ENCODE peak calls at places on chromosomes 4 and X, in six cellular contexts. S is H9, I is neuronal stem cell, Y is mesenchymal stem cell, X is IMR-90, V is H1. Q is an unnamed sample.

GRCh38 chrX:24158881-24159280 is 9.4 kb downstream of the ZFX start:
- DNase-seq in S (no peak), I (no peak), Y (no peak), X (no peak), V (no peak), Q (no peak)

GRCh38 chrX:154332561-154332960 is 37.0 kb downstream of the TKTL1 start:
- DNase-seq in S (no peak), I (no peak), Y (no peak), X (no peak), V (no peak), Q (no peak)

GRCh38 chr4:121252224-121252806 is 88.2 kb upstream of the TNIP3 start:
- DNase-seq in S (peak), I (peak), Y (peak), X (peak), V (peak), Q (peak)

GRCh38 chr4:119297795-119298194 is 24.1 kb downstream of the FABP2 start:
- DNase-seq in S (no peak), I (no peak), Y (no peak), X (no peak), V (no peak), Q (no peak)

GRCh38 chrX:55169782-55170181 is 50.4 kb upstream of the PAGE5 start:
- DNase-seq in S (no peak), I (no peak), Y (no peak), X (no peak), V (no peak), Q (no peak)

GRCh38 chr4:55545133-55545532 is 1.6 kb downstream of the CLOCK start:
- DNase-seq in S (no peak), I (no peak), Y (peak), X (peak), V (no peak), Q (no peak)

GRCh38 chrX:115642895-115643530 is 82.0 kb downstream of the PLS3 start:
- DNase-seq in S (no peak), I (peak), Y (peak), X (peak), V (no peak), Q (peak)

GRCh38 chr4:158840131-158840530 is 71.3 kb downstream of the FNIP2 start:
- DNase-seq in S (no peak), I (no peak), Y (no peak), X (no peak), V (no peak), Q (no peak)

GRCh38 chrX:154775611-154776349 is 13.1 kb downstream of the DKC1 start:
- DNase-seq in S (no peak), I (no peak), Y (no peak), X (peak), V (no peak), Q (no peak)

GRCh38 chrX:153972368-153973126 is at the start of gene TMEM187:
- DNase-seq in S (peak), I (peak), Y (peak), X (peak), V (no peak), Q (peak)

GRCh38 chrX:115894087-115894486 is 276.5 kb upstream of the AGTR2 start:
- DNase-seq in S (peak), I (no peak), Y (no peak), X (peak), V (no peak), Q (no peak)

GRCh38 chr4:35125995-35126712 is 1118.2 kb downstream of the ARAP2 start:
- DNase-seq in S (no peak), I (no peak), Y (no peak), X (no peak), V (no peak), Q (peak)

GRCh38 chrX:22276781-22277180 is 4.1 kb downstream of the CBLL2 start:
- DNase-seq in S (no peak), I (no peak), Y (no peak), X (peak), V (no peak), Q (peak)

GRCh38 chrX:43958529-43958928 is 14.7 kb downstream of the NDP start:
- DNase-seq in S (peak), I (peak), Y (peak), X (peak), V (no peak), Q (peak)

GRCh38 chr4:25797136-25797535 is 65.7 kb downstream of the SEL1L3 start:
- DNase-seq in S (peak), I (no peak), Y (no peak), X (no peak), V (no peak), Q (no peak)

GRCh38 chr4:25795566-25796454 is 67.0 kb downstream of the SEL1L3 start:
- DNase-seq in S (peak), I (peak), Y (peak), X (peak), V (peak), Q (peak)

GRCh38 chr4:25792843-25793242 is 69.9 kb downstream of the SEL1L3 start:
- DNase-seq in S (no peak), I (no peak), Y (no peak), X (no peak), V (no peak), Q (no peak)

GRCh38 chr4:25792200-25792791 is 70.5 kb downstream of the SEL1L3 start:
- DNase-seq in S (peak), I (no peak), Y (no peak), X (no peak), V (no peak), Q (peak)

DNA sequence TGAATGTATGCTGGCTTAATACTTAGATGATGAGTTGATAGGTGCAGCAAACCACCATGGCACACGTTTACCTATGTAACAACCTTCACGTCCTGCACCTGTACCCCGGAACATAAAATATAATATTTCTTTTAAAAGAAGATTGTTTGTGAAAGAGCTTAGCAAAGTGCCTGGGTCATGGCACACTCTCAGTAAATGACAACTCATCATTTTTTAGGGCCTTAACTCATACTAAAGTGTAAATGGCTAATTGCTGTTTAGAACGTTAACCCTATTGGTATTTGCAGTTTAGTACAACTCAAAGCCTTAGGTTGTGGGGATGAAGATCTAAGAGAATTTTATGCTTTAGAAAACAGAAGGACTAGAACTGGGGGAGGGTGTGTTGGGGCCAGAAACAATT is 67.7 kb downstream of the SEL1L3 start:
- DNase-seq in S (no peak), I (no peak), Y (no peak), X (no peak), V (no peak), Q (no peak)
- H2AFZ ChIP-seq in S (no peak), I (peak), Y (no peak), X (peak), V (no peak), Q (no peak)

GRCh38 chr4:111066887-111067286 is 444.0 kb upstream of the PITX2 start:
- DNase-seq in S (no peak), I (no peak), Y (peak), X (peak), V (no peak), Q (no peak)
- H3K27ac ChIP-seq in S (no peak), I (no peak), Y (peak), X (no peak), V (no peak), Q (no peak)

GRCh38 chrX:119488749-119489148 is 20.5 kb downstream of the SLC25A5 start:
- DNase-seq in S (no peak), I (no peak), Y (peak), X (peak), V (no peak), Q (peak)

GRCh38 chrX:119492463-119492862 is 24.2 kb downstream of the SLC25A5 start:
- DNase-seq in S (no peak), I (no peak), Y (no peak), X (no peak), V (no peak), Q (no peak)

GRCh38 chrX:119486745-119487144 is 18.5 kb downstream of the SLC25A5 start:
- DNase-seq in S (no peak), I (no peak), Y (no peak), X (no peak), V (no peak), Q (no peak)

DNA sequence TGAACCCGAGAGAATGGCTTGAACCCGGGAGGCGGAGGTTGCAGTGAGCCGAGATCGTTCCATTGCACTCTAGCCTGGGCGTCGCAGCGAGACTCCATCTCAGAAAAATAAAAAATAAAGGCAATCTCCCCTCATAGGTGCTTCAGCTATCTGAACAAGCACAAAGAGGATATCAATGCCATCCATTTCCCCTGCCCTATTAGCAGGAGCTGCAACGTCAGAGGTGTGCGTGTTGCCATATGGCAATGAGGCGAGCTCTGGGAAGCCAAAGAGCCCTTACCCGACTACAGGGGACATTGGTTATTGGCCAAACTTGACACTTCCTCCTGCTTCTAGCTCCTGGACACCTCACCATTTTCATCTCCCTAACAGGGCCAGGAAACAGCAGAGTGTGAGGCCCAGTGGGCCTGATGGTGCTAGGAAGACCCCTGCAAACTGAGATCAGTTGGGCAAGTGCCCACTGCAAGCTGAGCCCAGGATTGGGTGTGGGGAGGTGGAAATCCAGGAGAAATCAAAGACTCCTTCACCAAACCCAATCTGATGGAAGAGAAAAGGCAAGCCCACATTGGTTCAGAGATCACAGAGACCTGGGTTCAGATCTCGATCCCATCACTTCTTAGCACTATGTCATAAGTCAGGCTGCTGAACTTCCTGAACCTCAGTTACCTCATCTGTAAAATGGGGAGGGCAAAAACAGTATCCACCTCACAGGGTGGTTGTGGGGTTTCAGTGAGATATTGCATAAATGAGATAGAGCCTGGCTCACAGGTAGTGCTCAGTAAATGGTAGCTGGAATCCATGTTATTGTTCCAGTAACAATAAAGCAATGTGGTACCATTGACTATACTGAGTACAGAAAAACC is 21.2 kb downstream of the SLC25A5 start:
- DNase-seq in S (no peak), I (no peak), Y (no peak), X (no peak), V (no peak), Q (no peak)
- H4K91ac ChIP-seq in S (no peak), I (no peak), Y (no peak), X (no peak), V (no peak), Q (no peak)

GRCh38 chr4:123840232-123840631 is 443.6 kb downstream of the SPRY1 start:
- DNase-seq in S (no peak), I (no peak), Y (no peak), X (no peak), V (no peak), Q (no peak)

GRCh38 chr4:123838426-123838825 is 441.8 kb downstream of the SPRY1 start:
- DNase-seq in S (no peak), I (no peak), Y (no peak), X (no peak), V (no peak), Q (no peak)

GRCh38 chr4:123833156-123833555 is 436.6 kb downstream of the SPRY1 start:
- DNase-seq in S (no peak), I (no peak), Y (no peak), X (peak), V (no peak), Q (peak)

GRCh38 chr4:123835852-123836251 is 439.3 kb downstream of the SPRY1 start:
- DNase-seq in S (no peak), I (no peak), Y (no peak), X (no peak), V (no peak), Q (no peak)

GRCh38 chr4:123836919-123837605 is 440.5 kb downstream of the SPRY1 start:
- DNase-seq in S (no peak), I (no peak), Y (no peak), X (peak), V (no peak), Q (no peak)
- H2AFZ ChIP-seq in S (peak), I (peak), Y (no peak), X (peak), V (peak), Q (no peak)

GRCh38 chrX:70013483-70014222 is 36.1 kb downstream of the AWAT2 start:
- DNase-seq in S (no peak), I (no peak), Y (no peak), X (no peak), V (no peak), Q (no peak)
- H3K27ac ChIP-seq in S (no peak), I (no peak), Y (no peak), X (no peak), V (no peak), Q (no peak)

DNA sequence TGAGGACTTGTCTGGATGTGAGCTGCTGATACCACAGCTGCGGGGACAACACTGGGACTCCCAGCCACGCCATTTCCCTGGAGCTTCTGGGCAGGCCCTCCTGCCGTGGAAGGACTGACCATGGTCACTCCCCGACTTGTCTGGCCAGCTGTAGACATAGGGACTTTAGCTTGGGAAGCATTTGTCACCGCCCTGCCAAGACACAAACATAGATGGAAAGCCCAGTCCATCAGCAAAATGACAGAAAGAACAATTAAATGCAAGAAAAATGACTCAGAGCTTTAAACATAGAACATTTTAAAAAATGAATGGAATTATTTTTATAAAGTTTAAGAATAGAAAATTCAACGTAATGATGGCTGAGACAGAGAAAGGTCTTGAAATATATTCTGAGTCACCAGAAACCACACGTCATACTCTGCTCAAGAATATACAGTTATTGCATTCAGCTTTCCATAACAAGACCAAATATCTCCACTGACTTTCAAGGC is 107.6 kb upstream of the CBR4 start:
- DNase-seq in S (no peak), I (no peak), Y (no peak), X (peak), V (no peak), Q (no peak)
- H4K91ac ChIP-seq in S (no peak), I (no peak), Y (no peak), X (peak), V (no peak), Q (no peak)

GRCh38 chr4:168411318-168412150 is 68.8 kb downstream of the DDX60L start:
- DNase-seq in S (no peak), I (no peak), Y (peak), X (peak), V (no peak), Q (no peak)
- H2AFZ ChIP-seq in S (no peak), I (peak), Y (no peak), X (no peak), V (peak), Q (no peak)